ENCODE peak calls at places on chromosomes 5 and 9, in seven cellular contexts. M, S, J, W, L, G and C are unnamed samples.

GRCh38 chr5:72920690-72921089 is 35.2 kb upstream of the FCHO2 start:
- DNase-seq in J (no peak), M (peak), G (peak), L (no peak), S (no peak), W (no peak), C (no peak)

GRCh38 chr5:109053995-109054417 is 306.3 kb downstream of the FER start:
- DNase-seq in W (no peak), G (peak), M (no peak), S (no peak), L (no peak), J (no peak), C (no peak)

GRCh38 chr5:178338750-178339144 is 106.1 kb upstream of the PHYKPL start:
- DNase-seq in W (no peak), J (no peak), L (no peak), G (no peak), S (no peak), M (no peak), C (no peak)

GRCh38 chr9:68747043-68747533 is 42.0 kb downstream of the PIP5K1B start:
- DNase-seq in M (peak), J (no peak), S (no peak), L (no peak), W (no peak), G (no peak), C (no peak)

GRCh38 chr5:96743065-96743768 is 64.5 kb downstream of the ERAP1 start:
- DNase-seq in M (peak), L (no peak), G (peak), J (no peak), W (no peak), S (peak), C (peak)

GRCh38 chr9:132507670-132508469 is 74.5 kb upstream of the BARHL1 start:
- DNase-seq in G (peak), M (peak), L (peak), J (no peak), W (peak), S (peak), C (peak)

GRCh38 chr9:126317513-126317912 is 9.1 kb upstream of the MVB12B start:
- DNase-seq in W (peak), L (no peak), J (no peak), G (no peak), M (no peak), S (no peak), C (no peak)

GRCh38 chr5:173590436-173591299 is 25.8 kb downstream of the BOD1 start:
- DNase-seq in S (no peak), L (no peak), M (no peak), G (no peak), W (no peak), J (no peak), C (no peak)

GRCh38 chr5:19322716-19323485 is 665.1 kb downstream of the CDH18 start:
- DNase-seq in M (peak), J (no peak), S (no peak), L (no peak), G (peak), W (no peak), C (no peak)

GRCh38 chr5:140966293-140967225 is at the start of gene PCDHAC2:
- DNase-seq in G (peak), L (no peak), S (peak), M (peak), J (peak), W (no peak), C (no peak)

GRCh38 chr9:13915591-13916301 is 398.2 kb downstream of the NFIB start:
- DNase-seq in W (no peak), M (no peak), L (peak), G (peak), S (no peak), J (no peak), C (peak)

GRCh38 chr9:61666310-61666709 is 476.5 kb downstream of the SPATA31A7 start:
- DNase-seq in G (no peak), W (no peak), M (no peak), J (no peak), S (peak), L (no peak), C (no peak)

GRCh38 chr5:153340139-153340538 is 150.3 kb upstream of the GRIA1 start:
- DNase-seq in G (no peak), W (no peak), M (no peak), J (no peak), S (no peak), L (no peak), C (no peak)

GRCh38 chr5:112342364-112342763 is 76.7 kb downstream of the EPB41L4A start:
- DNase-seq in M (peak), S (no peak), J (no peak), G (no peak), W (no peak), L (no peak), C (no peak)

GRCh38 chr9:105751761-105752160 is 57.4 kb downstream of the TMEM38B start:
- DNase-seq in M (no peak), L (no peak), S (peak), J (no peak), W (no peak), G (no peak), C (no peak)

GRCh38 chr5:172640139-172640538 is 924 bp upstream of the NEURL1B start:
- DNase-seq in J (no peak), S (no peak), L (no peak), M (no peak), W (no peak), G (no peak), C (no peak)

DNA sequence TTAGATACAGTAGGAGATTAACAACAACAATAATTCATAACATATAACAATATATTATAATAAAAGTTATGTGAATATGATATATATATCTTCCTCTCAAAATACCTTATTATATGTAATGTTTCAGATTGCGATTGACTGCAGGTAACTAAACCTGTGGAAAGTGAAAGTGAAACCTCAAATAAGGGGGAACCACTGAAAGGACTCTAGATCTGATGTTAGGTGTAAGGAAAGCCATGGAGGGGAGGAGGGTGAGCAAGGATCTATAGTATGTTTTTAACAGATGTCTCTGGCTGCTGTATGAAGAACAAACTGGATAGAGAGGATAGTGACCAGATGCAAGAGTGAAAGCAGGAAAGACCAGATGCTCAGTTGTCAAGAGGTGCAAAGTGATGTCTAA is 5.8 kb upstream of the FSTL4 start:
- DNase-seq in M (no peak), S (no peak), J (no peak), G (no peak), L (no peak), W (no peak), C (no peak)
- H3K4me3 ChIP-seq in M (no peak), S (no peak), J (no peak), G (no peak), L (no peak), W (no peak), C (no peak)

GRCh38 chr9:95511232-95511951 is 5.4 kb downstream of the PTCH1 start:
- DNase-seq in J (no peak), M (peak), L (peak), W (no peak), G (peak), S (peak), C (peak)

GRCh38 chr9:95511952-95512750 is 4.6 kb downstream of the PTCH1 start:
- DNase-seq in G (no peak), J (no peak), S (no peak), L (no peak), M (peak), W (no peak), C (no peak)

GRCh38 chr9:95514402-95514801 is 2.4 kb downstream of the PTCH1 start:
- DNase-seq in J (no peak), S (no peak), M (no peak), G (no peak), L (no peak), W (no peak), C (no peak)

GRCh38 chr9:95513722-95514121 is 3.0 kb downstream of the PTCH1 start:
- DNase-seq in S (no peak), J (no peak), W (no peak), M (peak), L (no peak), G (no peak), C (no peak)

GRCh38 chr9:95512751-95513120 is 4.0 kb downstream of the PTCH1 start:
- DNase-seq in L (no peak), W (no peak), M (no peak), G (no peak), J (no peak), S (no peak), C (no peak)
- H3K4me3 ChIP-seq in L (no peak), W (no peak), M (no peak), G (peak), J (no peak), S (no peak), C (no peak)

GRCh38 chr5:30405821-30406220 is 787.7 kb upstream of the CDH6 start:
- DNase-seq in L (no peak), M (no peak), G (peak), S (no peak), J (no peak), W (no peak), C (peak)
- H3K4me3 ChIP-seq in L (no peak), M (no peak), G (no peak), S (no peak), J (no peak), W (no peak), C (no peak)

GRCh38 chr9:86488794-86489193 is 134.6 kb upstream of the TUT7 start:
- DNase-seq in L (no peak), M (peak), G (no peak), J (no peak), S (no peak), W (no peak), C (no peak)

GRCh38 chr9:86487222-86487841 is 133.1 kb upstream of the TUT7 start:
- DNase-seq in W (peak), L (peak), S (no peak), G (peak), M (peak), J (no peak), C (no peak)

GRCh38 chr9:86488345-86488744 is 134.1 kb upstream of the TUT7 start:
- DNase-seq in G (no peak), W (no peak), M (no peak), L (no peak), S (no peak), J (no peak), C (no peak)

GRCh38 chr9:86494644-86495081 is 140.5 kb upstream of the TUT7 start:
- DNase-seq in G (peak), W (no peak), S (no peak), L (peak), M (no peak), J (no peak), C (peak)

GRCh38 chr9:86491634-86492266 is 137.5 kb upstream of the TUT7 start:
- DNase-seq in M (no peak), L (peak), S (no peak), J (no peak), W (no peak), G (no peak), C (no peak)
- H3K4me3 ChIP-seq in M (no peak), L (no peak), S (no peak), J (no peak), W (no peak), G (no peak), C (no peak)

GRCh38 chr5:126501448-126501847 is 78.2 kb downstream of the GRAMD2B start:
- DNase-seq in M (peak), L (no peak), S (no peak), J (no peak), G (no peak), W (no peak), C (no peak)

GRCh38 chr5:126499742-126500396 is 76.7 kb downstream of the GRAMD2B start:
- DNase-seq in W (peak), L (no peak), S (no peak), J (peak), M (peak), G (no peak), C (no peak)

GRCh38 chr5:126506079-126506478 is 82.9 kb downstream of the GRAMD2B start:
- DNase-seq in M (no peak), W (no peak), J (no peak), G (no peak), S (no peak), L (no peak), C (no peak)

GRCh38 chr5:126499278-126499677 is 76.1 kb downstream of the GRAMD2B start:
- DNase-seq in J (no peak), L (no peak), W (no peak), G (no peak), M (no peak), S (no peak), C (no peak)

GRCh38 chr5:126503602-126504104 is 80.4 kb downstream of the GRAMD2B start:
- DNase-seq in L (peak), J (no peak), W (no peak), M (peak), S (peak), G (peak), C (peak)
- H3K4me3 ChIP-seq in L (no peak), J (no peak), W (no peak), M (no peak), S (no peak), G (no peak), C (no peak)